ENCODE peak calls at places on chromosomes 7 and 10, in four cellular contexts. I is T47D, D is left ventricle myocardium inferior, M is B cell. X is an unnamed sample.

GRCh38 chr7:70271617-70272081 is 673.4 kb downstream of the AUTS2 start:
- DNase-seq in I (no peak), M (no peak), D (no peak), X (no peak)

GRCh38 chr7:29265208-29265923 is 70.8 kb downstream of the CHN2 start:
- DNase-seq in D (no peak), I (no peak), M (no peak), X (no peak)

GRCh38 chr7:148116954-148117353 is 473.6 kb upstream of the C7orf33 start:
- DNase-seq in I (no peak), D (no peak), M (no peak), X (peak)

GRCh38 chr10:98195132-98195531 is 60.7 kb downstream of the R3HCC1L start:
- DNase-seq in M (no peak), D (no peak), I (no peak), X (no peak)

GRCh38 chr10:61950449-61951143 is 49.1 kb downstream of the ARID5B start:
- DNase-seq in D (no peak), I (no peak), M (no peak), X (no peak)

GRCh38 chr10:36172054-36172531 is 530.0 kb upstream of the FZD8 start:
- DNase-seq in D (no peak), I (no peak), M (no peak), X (no peak)

GRCh38 chr7:49848211-49848841 is 74.9 kb downstream of the VWC2 start:
- DNase-seq in M (no peak), D (no peak), I (no peak), X (no peak)

GRCh38 chr7:158973440-158973839 is 117.1 kb downstream of the DYNC2I1 start:
- DNase-seq in D (peak), I (peak), M (peak), X (no peak)

GRCh38 chr7:29988391-29989256 is 977 bp downstream of the SCRN1 start:
- DNase-seq in D (peak), M (peak), I (peak), X (peak)

GRCh38 chr7:140605337-140605736 is 35.3 kb downstream of the DENND2A start:
- DNase-seq in M (no peak), I (no peak), D (no peak), X (no peak)

GRCh38 chr7:102103027-102103372 is 183.7 kb upstream of the SH2B2 start:
- DNase-seq in I (no peak), M (no peak), D (no peak), X (no peak)

GRCh38 chr10:74953214-74953613 is 126.8 kb downstream of the KAT6B start:
- DNase-seq in D (no peak), I (no peak), M (no peak), X (no peak)

GRCh38 chr7:112942981-112943380 is 143.6 kb downstream of the GPR85 start:
- DNase-seq in M (no peak), D (no peak), I (no peak), X (no peak)